ENCODE peak calls at places on chromosomes 7 and 10, in ten cellular contexts. T, J, P, M, A, V, E, R, Q and H are unnamed samples.

GRCh38 chr7:129502708-129503685 is 666 bp downstream of the SMKR1 start:
- DNase-seq in T (peak), J (peak), P (no peak), M (no peak), A (no peak), V (peak), E (no peak), R (no peak), Q (no peak), H (no peak)

GRCh38 chr7:69256634-69257081 is 341.6 kb upstream of the AUTS2 start:
- DNase-seq in T (no peak), J (no peak), P (no peak), M (peak), A (peak), V (no peak), E (no peak), R (peak), Q (no peak), H (peak)

GRCh38 chr7:55526329-55526728 is 46.0 kb downstream of the VOPP1 start:
- DNase-seq in T (no peak), J (no peak), P (no peak), M (peak), A (no peak), V (no peak), E (no peak), R (no peak), Q (no peak), H (no peak)

GRCh38 chr10:10745281-10745680 is 272.4 kb upstream of the CELF2 start:
- DNase-seq in T (no peak), J (no peak), P (no peak), M (no peak), A (no peak), V (no peak), E (no peak), R (no peak), Q (no peak), H (no peak)

GRCh38 chr7:22129819-22130580 is 184.3 kb upstream of the CDCA7L start:
- DNase-seq in T (no peak), J (no peak), P (no peak), M (no peak), A (no peak), V (no peak), E (no peak), R (no peak), Q (no peak), H (no peak)

GRCh38 chr7:45689011-45689796 is 115.0 kb downstream of the ADCY1 start:
- DNase-seq in T (no peak), J (no peak), P (peak), M (peak), A (no peak), V (no peak), E (no peak), R (no peak), Q (no peak), H (no peak)

GRCh38 chr7:143408686-143409551 is at the start of gene EPHA1:
- DNase-seq in T (no peak), J (no peak), P (no peak), M (peak), A (peak), V (no peak), E (no peak), R (peak), Q (peak), H (no peak)

GRCh38 chr10:77493851-77494788 is 143.5 kb downstream of the KCNMA1 start:
- DNase-seq in T (peak), J (no peak), P (peak), M (no peak), A (no peak), V (peak), E (no peak), R (peak), Q (no peak), H (no peak)

GRCh38 chr7:18140943-18141342 is 113.3 kb upstream of the PRPS1L1 start:
- DNase-seq in T (no peak), J (no peak), P (no peak), M (no peak), A (no peak), V (no peak), E (no peak), R (no peak), Q (no peak), H (no peak)

GRCh38 chr10:110576220-110576619 is 8.7 kb downstream of the SMC3 start:
- DNase-seq in T (no peak), J (no peak), P (peak), M (no peak), A (no peak), V (no peak), E (no peak), R (no peak), Q (no peak), H (no peak)

GRCh38 chr10:124259139-124259825 is 159.4 kb downstream of the OAT start:
- DNase-seq in T (no peak), J (no peak), P (no peak), M (no peak), A (peak), V (no peak), E (no peak), R (peak), Q (no peak), H (peak)

GRCh38 chr7:157027568-157028527 is 17.4 kb upstream of the MNX1 start:
- DNase-seq in T (no peak), J (no peak), P (no peak), M (peak), A (peak), V (no peak), E (no peak), R (no peak), Q (no peak), H (no peak)

GRCh38 chr7:157851501-157852067 is 514.8 kb downstream of the DNAJB6 start:
- DNase-seq in T (peak), J (no peak), P (peak), M (peak), A (peak), V (no peak), E (no peak), R (peak), Q (peak), H (peak)